ENCODE peak calls at places on chromosomes 7 and 10, in five cellular contexts. K, B, R, N and G are unnamed samples.

GRCh38 chr7:26293569-26294308 is 2.1 kb downstream of the SNX10 start:
- DNase-seq in K (no peak), B (no peak), R (no peak), N (no peak), G (no peak)

GRCh38 chr7:76233538-76234281 is 32.0 kb downstream of the SRRM3 start:
- DNase-seq in K (no peak), B (no peak), R (no peak), N (no peak), G (no peak)

GRCh38 chr7:142357953-142358520 is 100.2 kb upstream of the PRSS58 start:
- DNase-seq in K (no peak), B (peak), R (peak), N (no peak), G (peak)

GRCh38 chr10:32939296-32940111 is 18.5 kb downstream of the ITGB1 start:
- DNase-seq in K (no peak), B (no peak), R (no peak), N (no peak), G (no peak)

GRCh38 chr7:39333701-39334100 is 232.5 kb upstream of the YAE1 start:
- DNase-seq in K (no peak), B (no peak), R (no peak), N (no peak), G (no peak)

GRCh38 chr7:55344840-55345239 is 20.3 kb upstream of the LANCL2 start:
- DNase-seq in K (no peak), B (no peak), R (no peak), N (no peak), G (no peak)

GRCh38 chr10:34768261-34768971 is 46.7 kb downstream of the PARD3 start:
- DNase-seq in K (no peak), B (peak), R (no peak), N (no peak), G (peak)

GRCh38 chr7:5997210-5997808 is 11.5 kb downstream of the PMS2 start:
- DNase-seq in K (no peak), B (peak), R (no peak), N (peak), G (no peak)

GRCh38 chr7:113142385-113143119 is 24.2 kb upstream of the SMIM30 start:
- DNase-seq in K (no peak), B (no peak), R (no peak), N (no peak), G (no peak)

GRCh38 chr7:108307246-108307982 is 148.8 kb downstream of the NRCAM start:
- DNase-seq in K (no peak), B (no peak), R (no peak), N (no peak), G (no peak)

GRCh38 chr10:100600218-100600617 is 64.5 kb downstream of the HIF1AN start:
- DNase-seq in K (no peak), B (peak), R (no peak), N (no peak), G (no peak)

GRCh38 chr10:21499910-21500577 is 25.4 kb downstream of the SKIDA1 start:
- DNase-seq in K (no peak), B (no peak), R (no peak), N (no peak), G (no peak)

GRCh38 chr7:2104107-2104710 is 128.5 kb downstream of the MAD1L1 start:
- DNase-seq in K (no peak), B (no peak), R (peak), N (no peak), G (no peak)

GRCh38 chr7:111728635-111728995 is 166.3 kb upstream of the IMMP2L start:
- DNase-seq in K (no peak), B (no peak), R (no peak), N (no peak), G (no peak)

GRCh38 chr10:70657036-70657435 is 15.3 kb upstream of the ADAMTS14 start:
- DNase-seq in K (no peak), B (no peak), R (no peak), N (no peak), G (no peak)

GRCh38 chr7:1055084-1055450 is 10.7 kb downstream of the GPR146 start:
- DNase-seq in K (no peak), B (no peak), R (no peak), N (no peak), G (peak)

GRCh38 chr7:130781346-130781745 is 47.3 kb upstream of the KLF14 start:
- DNase-seq in K (no peak), B (no peak), R (no peak), N (no peak), G (no peak)

GRCh38 chr10:126017961-126018560 is 121.7 kb downstream of the FANK1 start:
- DNase-seq in K (peak), B (peak), R (peak), N (no peak), G (no peak)

GRCh38 chr10:102452672-102453340 is 1.5 kb upstream of the C10orf95 start:
- DNase-seq in K (peak), B (peak), R (no peak), N (no peak), G (no peak)

GRCh38 chr10:116771101-116771705 is 28.8 kb upstream of the HSPA12A start:
- DNase-seq in K (peak), B (peak), R (peak), N (no peak), G (no peak)

GRCh38 chr10:43214956-43215561 is 51.8 kb downstream of the RASGEF1A start:
- DNase-seq in K (no peak), B (no peak), R (no peak), N (no peak), G (no peak)

GRCh38 chr10:132536964-132537712 is 449 bp upstream of the INPP5A start:
- DNase-seq in K (peak), B (peak), R (peak), N (peak), G (peak)

GRCh38 chr7:29866490-29866930 is 60.2 kb downstream of the WIPF3 start:
- DNase-seq in K (no peak), B (peak), R (no peak), N (no peak), G (peak)

GRCh38 chr7:135262623-135263320 is 29.1 kb downstream of the STRA8 start:
- DNase-seq in K (no peak), B (no peak), R (no peak), N (no peak), G (no peak)

GRCh38 chr10:116385994-116386809 is 41.4 kb upstream of the PNLIPRP3 start:
- DNase-seq in K (no peak), B (peak), R (peak), N (no peak), G (no peak)

GRCh38 chr10:74033724-74034123 is 35.8 kb downstream of the VCL start:
- DNase-seq in K (no peak), B (no peak), R (no peak), N (no peak), G (no peak)

GRCh38 chr10:4670737-4671136 is 155.3 kb upstream of the AKR1E2 start:
- DNase-seq in K (no peak), B (peak), R (no peak), N (no peak), G (no peak)

GRCh38 chr7:255038-255435 is 34.9 kb upstream of the FOXL3 start:
- DNase-seq in K (no peak), B (no peak), R (no peak), N (no peak), G (no peak)

GRCh38 chr7:44849277-44850210 is 1.7 kb upstream of the H2AZ2 start:
- DNase-seq in K (no peak), B (no peak), R (no peak), N (peak), G (no peak)

GRCh38 chr7:8133955-8134733 is 127.8 kb downstream of the ICA1 start:
- DNase-seq in K (no peak), B (no peak), R (no peak), N (no peak), G (no peak)

GRCh38 chr7:11758627-11759111 is 73.3 kb downstream of the THSD7A start:
- DNase-seq in K (no peak), B (peak), R (no peak), N (no peak), G (no peak)

GRCh38 chr7:150959739-150960734 is 18.1 kb downstream of the KCNH2 start:
- DNase-seq in K (no peak), B (no peak), R (no peak), N (no peak), G (no peak)